ENCODE peak calls at places on chromosomes 5 and 9, in four cellular contexts. J is AG04450, R is HuH-7, X is GM18507. D is an unnamed sample.

GRCh38 chr5:69367697-69368279 is 1.5 kb downstream of the AK6 start:
- DNase-seq in X (no peak), J (no peak), R (no peak), D (no peak)

GRCh38 chr9:127133739-127134167 is 11.3 kb upstream of the ANGPTL2 start:
- DNase-seq in J (peak), R (no peak), X (no peak), D (no peak)

GRCh38 chr9:120741701-120742100 is 27.4 kb upstream of the MEGF9 start:
- DNase-seq in J (no peak), R (no peak), X (no peak), D (no peak)

GRCh38 chr9:95103385-95104087 is 214.0 kb downstream of the FANCC start:
- DNase-seq in R (peak), J (no peak), X (no peak), D (no peak)

GRCh38 chr5:141510850-141511718 is 22.2 kb downstream of the PCDHGC5 start:
- DNase-seq in R (no peak), X (no peak), J (no peak), D (no peak)

GRCh38 chr9:2120926-2121689 is 106.0 kb downstream of the SMARCA2 start:
- DNase-seq in X (no peak), R (no peak), J (peak), D (peak)

GRCh38 chr5:168831438-168831837 is 252.3 kb upstream of the PANK3 start:
- DNase-seq in X (no peak), R (no peak), J (no peak), D (no peak)

GRCh38 chr9:116000748-116001329 is 152.8 kb upstream of the PAPPA start:
- DNase-seq in R (peak), X (no peak), J (no peak), D (no peak)

GRCh38 chr9:115088856-115089255 is 29.1 kb downstream of the TNC start:
- DNase-seq in J (no peak), X (no peak), R (no peak), D (no peak)

GRCh38 chr5:170120576-170120975 is 14.9 kb downstream of the FOXI1 start:
- DNase-seq in J (peak), X (no peak), R (no peak), D (no peak)

GRCh38 chr9:37566716-37567115 is 9.5 kb downstream of the FBXO10 start:
- DNase-seq in X (no peak), J (no peak), R (no peak), D (no peak)

GRCh38 chr5:61263072-61263471 is 69.0 kb upstream of the ZSWIM6 start:
- DNase-seq in X (no peak), J (no peak), R (no peak), D (no peak)

GRCh38 chr9:4774209-4774608 is 18.5 kb upstream of the RCL1 start:
- DNase-seq in X (no peak), R (no peak), J (no peak), D (no peak)

GRCh38 chr5:14665110-14665822 is 748 bp downstream of the OTULIN start:
- DNase-seq in X (no peak), R (peak), J (no peak), D (no peak)

GRCh38 chr9:69809304-69809863 is 11.2 kb upstream of the CFAP95 start:
- DNase-seq in X (no peak), R (peak), J (no peak), D (no peak)